ENCODE peak calls at places on chromosome 3, in eight cellular contexts. Y is AG04449; M is naive B cell; N is CD4-positive, alpha-beta T cell; R is RWPE1; P is SK-MEL-5; B is hippocampal formation; D is stimulated activated CD4-positive, alpha-beta T cell treated with anti-CD3 and anti-CD28 coated beads, Interleukin-1b, Interleukin-23, amount 100 ng/mL, for 4 hours. Z is an unnamed sample.

GRCh38 chr3:69691860-69692259 is 47.4 kb upstream of the MITF start:
- DNase-seq in Y (no peak), M (no peak), N (no peak), R (no peak), P (peak; percentile 58), B (no peak), D (no peak), Z (no peak)

GRCh38 chr3:184443831-184444230 is 64.0 kb downstream of the CHRD start:
- DNase-seq in Y (no peak), M (no peak), N (no peak), R (no peak), P (no peak), B (no peak), D (no peak), Z (no peak)

GRCh38 chr3:23629181-23629893 is 176.4 kb upstream of the UBE2E1 start:
- DNase-seq in Y (no peak), M (no peak), N (no peak), R (no peak), P (no peak), B (no peak), D (no peak), Z (no peak)

GRCh38 chr3:71779674-71780377 is 5.1 kb downstream of the PROK2 start:
- DNase-seq in Y (no peak), M (no peak), N (no peak), R (no peak), P (no peak), B (no peak), D (no peak), Z (no peak)

GRCh38 chr3:159884661-159885402 is 103.8 kb upstream of the IL12A start:
- DNase-seq in Y (no peak), M (peak; percentile 25), N (no peak), R (peak; percentile 44), P (peak; percentile 57), B (peak; percentile 69), D (no peak), Z (peak; percentile 57)

GRCh38 chr3:152466784-152467183 is 198.1 kb downstream of the MBNL1 start:
- DNase-seq in Y (peak; percentile 52), M (peak; percentile 12), N (no peak), R (peak; percentile 11), P (peak; percentile 54), B (no peak), D (no peak), Z (no peak)

GRCh38 chr3:39254806-39255449 is 24.9 kb downstream of the CX3CR1 start:
- DNase-seq in Y (peak; percentile 31), M (no peak), N (no peak), R (peak; percentile 32), P (no peak), B (peak; percentile 19), D (no peak), Z (no peak)

GRCh38 chr3:10702961-10703740 is 112.9 kb upstream of the SLC6A11 start:
- DNase-seq in Y (no peak), M (no peak), N (no peak), R (peak; percentile 29), P (peak; percentile 67), B (peak; percentile 27), D (no peak), Z (peak; percentile 75)

Z was measured in D341Med.